ENCODE peak calls at places on chromosomes 2 and 18, in six cellular contexts. G, W, B, Z, F and J are unnamed samples. For H3K4me1, the result is how much of the 10 kb centered on the place peaks cover.

GRCh38 chr2:7748717-7749415 is 831.7 kb downstream of the RNF144A start:
- DNase-seq in Z (no peak), B (no peak), G (no peak), W (no peak), F (no peak), J (no peak)

GRCh38 chr18:33062834-33063364 is 290.1 kb upstream of the KLHL14 start:
- DNase-seq in F (no peak), W (no peak), Z (no peak), B (no peak), G (no peak), J (no peak)

GRCh38 chr18:3689986-3690681 is 240.2 kb downstream of the TGIF1 start:
- DNase-seq in G (no peak), Z (no peak), F (no peak), B (no peak), W (no peak), J (no peak)

GRCh38 chr2:112541315-112542122 is 746 bp upstream of the POLR1B start:
- DNase-seq in F (no peak), B (peak), Z (peak), W (peak), G (no peak), J (no peak)

GRCh38 chr2:163800889-163801498 is 65.2 kb upstream of the FIGN start:
- DNase-seq in W (no peak), G (no peak), Z (no peak), B (no peak), F (no peak), J (no peak)

GRCh38 chr2:25707927-25708326 is 34.5 kb upstream of the DTNB start:
- DNase-seq in B (no peak), Z (no peak), G (no peak), W (no peak), F (no peak), J (no peak)

GRCh38 chr18:76564117-76564516 is 69.1 kb upstream of the ZNF516 start:
- DNase-seq in Z (no peak), F (peak), G (no peak), W (no peak), B (no peak), J (no peak)

GRCh38 chr18:59783138-59783537 is 85.9 kb upstream of the CCBE1 start:
- DNase-seq in B (no peak), W (no peak), Z (no peak), G (peak), F (peak), J (no peak)

GRCh38 chr2:40284797-40285196 is 167.1 kb downstream of the SLC8A1 start:
- DNase-seq in W (no peak), Z (no peak), F (no peak), G (no peak), B (no peak), J (no peak)

GRCh38 chr2:101387151-101387807 is at the start of gene CREG2:
- DNase-seq in W (peak), B (peak), G (no peak), Z (no peak), F (peak), J (peak)

GRCh38 chr2:223781560-223781959 is 55.8 kb downstream of the AP1S3 start:
- DNase-seq in Z (no peak), F (no peak), W (no peak), G (no peak), B (no peak), J (no peak)

GRCh38 chr2:241095594-241096290 is 6.3 kb downstream of the MTERF4 start:
- DNase-seq in G (no peak), B (peak), W (no peak), Z (no peak), F (no peak), J (no peak)

GRCh38 chr18:58417752-58418151 is 211.1 kb downstream of the ALPK2 start:
- DNase-seq in F (no peak), B (no peak), W (no peak), G (no peak), Z (no peak), J (no peak)

GRCh38 chr18:38933322-38933721 is 1367.7 kb upstream of the CELF4 start:
- DNase-seq in B (no peak), Z (no peak), G (no peak), F (no peak), W (no peak), J (no peak)

GRCh38 chr2:211371465-211371864 is 815.1 kb downstream of the CPS1 start:
- DNase-seq in Z (no peak), W (no peak), G (no peak), B (no peak), F (no peak), J (no peak)

GRCh38 chr2:2569306-2569705 is 238.2 kb upstream of the MYT1L start:
- DNase-seq in G (no peak), Z (no peak), W (no peak), B (no peak), F (no peak), J (no peak)

GRCh38 chr2:109256111-109256510 is 127.1 kb downstream of the SH3RF3 start:
- DNase-seq in Z (no peak), W (no peak), G (no peak), F (no peak), B (no peak), J (no peak)

GRCh38 chr2:174577967-174578589 is 19.5 kb downstream of the WIPF1 start:
- DNase-seq in B (no peak), F (no peak), Z (no peak), G (no peak), W (no peak), J (no peak)

GRCh38 chr18:44679912-44680270 is 797 bp upstream of the SETBP1 start:
- DNase-seq in B (peak), Z (no peak), G (peak), W (peak), F (no peak), J (peak)

GRCh38 chr2:120963997-120964396 is 228.3 kb downstream of the GLI2 start:
- DNase-seq in W (no peak), F (no peak), Z (no peak), B (no peak), G (no peak), J (no peak)

GRCh38 chr2:1140389-1141003 is 189.8 kb downstream of the SNTG2 start:
- DNase-seq in G (no peak), B (peak), Z (no peak), F (no peak), W (no peak), J (peak)

GRCh38 chr18:45275367-45276113 is 339.7 kb upstream of the SLC14A2 start:
- DNase-seq in G (peak), Z (no peak), W (no peak), B (no peak), F (peak), J (no peak)

GRCh38 chr2:65437392-65438135 is 5.2 kb upstream of the SPRED2 start:
- DNase-seq in G (peak), W (no peak), Z (no peak), B (no peak), F (no peak), J (no peak)

GRCh38 chr2:95017308-95017630 is 8.2 kb upstream of the MAL start:
- DNase-seq in Z (no peak), F (no peak), W (no peak), G (no peak), B (no peak), J (no peak)

GRCh38 chr2:28365158-28365557 is 27.5 kb upstream of the FOSL2 start:
- DNase-seq in G (no peak), Z (no peak), W (no peak), B (no peak), F (no peak), J (no peak)

GRCh38 chr2:159069229-159069628 is 100.8 kb downstream of the TANC1 start:
- DNase-seq in Z (no peak), W (no peak), F (no peak), B (no peak), G (no peak), J (no peak)

GRCh38 chr2:63888490-63889402 is 47.0 kb downstream of the UGP2 start:
- DNase-seq in B (no peak), W (peak), Z (no peak), G (peak), F (peak), J (peak)

GRCh38 chr2:223744580-223744979 is 92.8 kb downstream of the AP1S3 start:
- DNase-seq in W (no peak), B (no peak), F (no peak), G (no peak), Z (no peak), J (no peak)

GRCh38 chr2:190583507-190584337 is 49.2 kb upstream of the NEMP2 start:
- DNase-seq in Z (no peak), B (no peak), W (no peak), G (no peak), F (no peak), J (no peak)

GRCh38 chr2:128402921-128403670 is 84.4 kb upstream of the HS6ST1 start:
- DNase-seq in Z (no peak), B (no peak), G (no peak), W (no peak), F (no peak), J (no peak)

GRCh38 chr2:238134393-238134785 is 4.1 kb upstream of the KLHL30 start:
- DNase-seq in B (no peak), G (no peak), F (no peak), W (no peak), Z (no peak), J (no peak)

GRCh38 chr18:3652380-3653262 is 202.6 kb downstream of the TGIF1 start:
- DNase-seq in W (peak), G (no peak), Z (peak), B (no peak), F (peak), J (peak)

GRCh38 chr2:66464930-66465637 is 30.2 kb downstream of the MEIS1 start:
- DNase-seq in F (no peak), B (no peak), G (no peak), Z (no peak), W (no peak), J (no peak)

GRCh38 chr2:25341753-25342371 is at the start of gene DNMT3A:
- DNase-seq in W (peak), Z (no peak), B (peak), F (no peak), G (peak), J (peak)

GRCh38 chr2:143776531-143776930 is 647.3 kb downstream of the ARHGAP15 start:
- DNase-seq in B (no peak), Z (no peak), G (no peak), W (no peak), F (no peak), J (no peak)

GRCh38 chr2:143778981-143779380 is 649.8 kb downstream of the ARHGAP15 start:
- DNase-seq in W (no peak), F (no peak), Z (no peak), B (no peak), G (no peak), J (no peak)
- H3K4me1 ChIP-seq in W (under half), F (under half), Z (under half), B (under half), G (under half), J (under half)

DNA sequence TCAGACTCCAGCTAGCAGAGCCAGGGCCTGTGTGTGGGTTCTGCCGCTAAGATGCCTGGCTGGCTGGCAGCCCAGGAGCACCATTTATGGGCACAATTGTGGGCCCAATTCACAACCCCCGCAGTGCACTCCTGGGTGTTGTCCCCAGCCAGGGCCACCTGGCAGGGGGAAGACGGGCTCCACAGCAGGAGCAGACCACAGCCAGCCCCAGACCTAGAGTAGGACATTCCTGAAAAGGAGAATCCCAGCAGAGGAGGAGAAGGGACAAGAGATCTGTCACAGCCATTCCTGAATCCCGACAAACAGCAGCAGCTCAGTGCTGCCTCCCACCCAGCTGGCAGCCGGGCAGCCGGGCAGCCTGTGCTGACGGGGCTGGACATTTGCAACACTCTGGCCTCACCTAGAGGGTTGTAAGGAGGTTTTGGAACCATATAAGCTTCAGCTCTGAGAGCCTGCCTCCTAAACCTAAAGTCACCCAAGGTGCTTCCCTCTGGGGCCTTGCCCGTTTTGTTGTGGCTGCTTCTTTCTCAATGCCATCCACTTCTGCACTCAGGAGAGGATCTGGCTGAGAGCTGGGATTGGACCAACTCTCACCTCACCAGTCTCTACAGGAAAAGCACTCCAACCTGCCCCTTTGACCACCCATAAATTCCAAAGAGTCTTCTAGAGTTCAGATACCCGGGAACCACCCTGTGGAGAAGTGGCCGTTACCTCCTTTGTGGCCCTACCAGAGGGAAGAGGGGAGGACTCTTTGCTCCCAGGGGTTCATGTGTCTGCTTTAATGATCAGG is 4.1 kb upstream of the TMEM177 start:
- DNase-seq in Z (no peak), G (no peak), B (no peak), F (no peak), W (no peak), J (no peak)
- H3K27ac ChIP-seq in Z (no peak), G (no peak), B (no peak), F (no peak), W (no peak), J (no peak)

GRCh38 chr2:9488583-9489547 is 14.5 kb downstream of the IAH1 start:
- DNase-seq in G (no peak), W (no peak), Z (no peak), F (no peak), B (no peak), J (no peak)
- H3K4me1 ChIP-seq in G (under half), W (under half), Z (under half), F (under half), B (under half), J (under half)

GRCh38 chr2:136863874-136864273 is 98.5 kb downstream of the THSD7B start:
- DNase-seq in B (no peak), G (no peak), F (no peak), W (no peak), Z (no peak), J (no peak)
- H3K27ac ChIP-seq in B (no peak), G (no peak), F (no peak), W (no peak), Z (peak), J (no peak)

GRCh38 chr2:196173505-196173904 is 2.1 kb upstream of the STK17B start:
- DNase-seq in G (no peak), W (no peak), B (no peak), F (no peak), Z (no peak), J (no peak)

GRCh38 chr2:196174424-196174823 is 3.0 kb upstream of the STK17B start:
- DNase-seq in F (no peak), Z (no peak), B (no peak), G (no peak), W (no peak), J (no peak)

GRCh38 chr2:196177124-196177523 is 5.7 kb upstream of the STK17B start:
- DNase-seq in Z (no peak), F (no peak), B (no peak), G (no peak), W (no peak), J (no peak)

GRCh38 chr2:196172976-196173375 is 1.6 kb upstream of the STK17B start:
- DNase-seq in B (no peak), Z (no peak), F (no peak), W (no peak), G (no peak), J (no peak)

DNA sequence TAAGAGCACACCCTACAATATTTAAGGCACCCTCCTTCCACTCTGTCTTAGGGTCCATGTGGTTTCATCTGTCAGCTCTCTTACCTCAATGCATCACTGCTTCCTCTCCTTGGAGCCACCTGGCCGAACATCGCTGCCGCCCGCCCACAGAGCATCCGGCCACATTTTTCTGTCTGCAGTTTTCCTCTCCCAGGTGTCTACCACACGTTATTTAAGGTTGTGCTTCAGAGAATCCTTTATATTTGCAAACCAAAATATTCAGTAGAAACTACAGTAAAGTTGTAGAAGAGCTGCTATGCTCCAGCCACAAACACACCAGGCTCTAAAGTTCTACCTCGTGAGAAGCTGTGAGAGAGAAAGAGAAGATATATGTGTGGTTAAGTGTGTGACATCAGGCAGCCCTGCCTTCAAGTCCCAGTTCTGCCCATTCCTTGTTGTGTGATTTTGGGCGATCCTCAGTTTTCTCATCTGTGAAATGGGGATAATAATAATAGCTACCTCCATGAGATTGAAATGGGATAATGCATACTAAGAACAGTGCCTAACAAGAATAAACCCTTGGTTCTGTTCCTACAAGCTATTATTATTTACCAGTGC is 4.9 kb upstream of the STK17B start:
- DNase-seq in B (peak), F (no peak), Z (no peak), W (peak), G (no peak), J (peak)
- H3K4me1 ChIP-seq in B (half or more), F (under half), Z (under half), W (under half), G (under half), J (under half)